ENCODE peak calls at places on chromosomes 3 and 15, in five cellular contexts. One of them, this sample, is unnamed.
A peak's percentile ranks its signal among the peaks of the same experiment; 100 is the strongest.

GRCh38 chr3:190673157-190673556 is 159.3 kb downstream of the IL1RAP start:
- DNase-seq in H1: no peak
- DNase-seq in K562: no peak
- DNase-seq in GM12878: no peak
- DNase-seq in HepG2: no peak
- DNase-seq in this sample: no peak

GRCh38 chr3:11705049-11705448 is 61.3 kb upstream of the VGLL4 start:
- DNase-seq in H1: no peak
- DNase-seq in K562: peak; percentile 53
- DNase-seq in GM12878: no peak
- DNase-seq in HepG2: no peak
- DNase-seq in this sample: no peak

GRCh38 chr3:113659121-113659531 is 37.3 kb downstream of the USF3 start:
- DNase-seq in H1: no peak
- DNase-seq in K562: no peak
- DNase-seq in GM12878: no peak
- DNase-seq in HepG2: no peak
- DNase-seq in this sample: no peak

GRCh38 chr3:72912532-72912931 is 24.7 kb downstream of the GXYLT2 start:
- DNase-seq in H1: no peak
- DNase-seq in K562: no peak
- DNase-seq in GM12878: no peak
- DNase-seq in HepG2: no peak
- DNase-seq in this sample: no peak

GRCh38 chr3:141429371-141430035 is 57.3 kb upstream of the RASA2 start:
- DNase-seq in H1: no peak
- DNase-seq in K562: no peak
- DNase-seq in GM12878: no peak
- DNase-seq in HepG2: no peak
- DNase-seq in this sample: no peak

GRCh38 chr15:34851007-34851406 is 55.7 kb upstream of the ACTC1 start:
- DNase-seq in H1: no peak
- DNase-seq in K562: no peak
- DNase-seq in GM12878: no peak
- DNase-seq in HepG2: no peak
- DNase-seq in this sample: no peak

GRCh38 chr15:56320861-56321260 is 44.4 kb upstream of the TEX9 start:
- DNase-seq in H1: no peak
- DNase-seq in K562: no peak
- DNase-seq in GM12878: no peak
- DNase-seq in HepG2: no peak
- DNase-seq in this sample: no peak

GRCh38 chr3:11211531-11212300 is 57.4 kb downstream of the HRH1 start:
- DNase-seq in H1: no peak
- DNase-seq in K562: no peak
- DNase-seq in GM12878: no peak
- DNase-seq in HepG2: no peak
- DNase-seq in this sample: no peak

GRCh38 chr3:119357190-119357589 is 63.0 kb downstream of the ARHGAP31 start:
- DNase-seq in H1: no peak
- DNase-seq in K562: no peak
- DNase-seq in GM12878: no peak
- DNase-seq in HepG2: no peak
- DNase-seq in this sample: no peak

GRCh38 chr3:160697628-160698382 is 20.8 kb downstream of the ARL14 start:
- DNase-seq in H1: no peak
- DNase-seq in K562: no peak
- DNase-seq in GM12878: no peak
- DNase-seq in HepG2: no peak
- DNase-seq in this sample: no peak

GRCh38 chr15:51223771-51224229 is 114.6 kb downstream of the CYP19A1 start:
- DNase-seq in H1: no peak
- DNase-seq in K562: peak; percentile 14
- DNase-seq in GM12878: no peak
- DNase-seq in HepG2: no peak
- DNase-seq in this sample: no peak

GRCh38 chr3:125207949-125208568 is 4.5 kb downstream of the SLC12A8 start:
- DNase-seq in H1: no peak
- DNase-seq in K562: no peak
- DNase-seq in GM12878: no peak
- DNase-seq in HepG2: no peak
- DNase-seq in this sample: no peak

GRCh38 chr3:129101370-129102138 is 20.1 kb downstream of the RAB43 start:
- DNase-seq in H1: no peak
- DNase-seq in K562: no peak
- DNase-seq in GM12878: no peak
- DNase-seq in HepG2: no peak
- DNase-seq in this sample: no peak

GRCh38 chr3:37348736-37349396 is 174.5 kb upstream of the LRRFIP2 start:
- DNase-seq in H1: no peak
- DNase-seq in K562: no peak
- DNase-seq in GM12878: no peak
- DNase-seq in HepG2: no peak
- DNase-seq in this sample: no peak

GRCh38 chr3:33482126-33482525 is 41.9 kb upstream of the UBP1 start:
- DNase-seq in H1: no peak
- DNase-seq in K562: no peak
- DNase-seq in GM12878: no peak
- DNase-seq in HepG2: peak; percentile 51
- DNase-seq in this sample: no peak

GRCh38 chr3:22189616-22190015 is 438.6 kb upstream of the ZNF385D start:
- DNase-seq in H1: no peak
- DNase-seq in K562: no peak
- DNase-seq in GM12878: no peak
- DNase-seq in HepG2: no peak
- DNase-seq in this sample: no peak

GRCh38 chr15:68658151-68658550 is 79.4 kb downstream of the CORO2B start:
- DNase-seq in H1: no peak
- DNase-seq in K562: no peak
- DNase-seq in GM12878: no peak
- DNase-seq in HepG2: no peak
- DNase-seq in this sample: no peak

GRCh38 chr3:161163297-161163696 is 57.8 kb upstream of the NMD3 start:
- DNase-seq in H1: no peak
- DNase-seq in K562: no peak
- DNase-seq in GM12878: no peak
- DNase-seq in HepG2: peak; percentile 39
- DNase-seq in this sample: no peak

GRCh38 chr3:51937611-51938450 is 3.9 kb downstream of the RRP9 start:
- DNase-seq in H1: no peak
- DNase-seq in K562: no peak
- DNase-seq in GM12878: no peak
- DNase-seq in HepG2: no peak
- DNase-seq in this sample: no peak

GRCh38 chr15:70140543-70141375 is 43.0 kb upstream of the TLE3 start:
- DNase-seq in H1: peak; percentile 64
- DNase-seq in K562: no peak
- DNase-seq in GM12878: no peak
- DNase-seq in HepG2: peak; percentile 94
- DNase-seq in this sample: no peak

GRCh38 chr15:70049701-70050445 is 47.8 kb downstream of the TLE3 start:
- DNase-seq in H1: no peak
- DNase-seq in K562: no peak
- DNase-seq in GM12878: no peak
- DNase-seq in HepG2: no peak
- DNase-seq in this sample: no peak

GRCh38 chr15:49675051-49675450 is 54.2 kb downstream of the DTWD1 start:
- DNase-seq in H1: no peak
- DNase-seq in K562: no peak
- DNase-seq in GM12878: no peak
- DNase-seq in HepG2: peak; percentile 9
- DNase-seq in this sample: no peak

GRCh38 chr3:110420158-110420641 is 651.4 kb upstream of the NECTIN3 start:
- DNase-seq in H1: no peak
- DNase-seq in K562: no peak
- DNase-seq in GM12878: no peak
- DNase-seq in HepG2: no peak
- DNase-seq in this sample: no peak

GRCh38 chr3:43968465-43968864 is 273.2 kb upstream of the TOPAZ1 start:
- DNase-seq in H1: peak; percentile 31
- DNase-seq in K562: no peak
- DNase-seq in GM12878: no peak
- DNase-seq in HepG2: no peak
- DNase-seq in this sample: no peak

GRCh38 chr3:128277378-128278049 is 124.2 kb downstream of the EEFSEC start:
- DNase-seq in H1: no peak
- DNase-seq in K562: no peak
- DNase-seq in GM12878: no peak
- DNase-seq in HepG2: no peak
- DNase-seq in this sample: no peak

GRCh38 chr3:127799476-127800222 is 22.7 kb downstream of the MGLL start:
- DNase-seq in H1: no peak
- DNase-seq in K562: no peak
- DNase-seq in GM12878: no peak
- DNase-seq in HepG2: no peak
- DNase-seq in this sample: no peak

GRCh38 chr3:129558772-129559564 is 16.0 kb downstream of the H1-8 start:
- DNase-seq in H1: peak; percentile 15
- DNase-seq in K562: peak; percentile 32
- DNase-seq in GM12878: no peak
- DNase-seq in HepG2: peak; percentile 74
- DNase-seq in this sample: no peak

GRCh38 chr15:82647835-82648256 is 683 bp upstream of the CPEB1 start:
- DNase-seq in H1: no peak
- DNase-seq in K562: peak; percentile 83
- DNase-seq in GM12878: no peak
- DNase-seq in HepG2: no peak
- DNase-seq in this sample: no peak

GRCh38 chr15:59644757-59645156 is 12.6 kb downstream of the GTF2A2 start:
- DNase-seq in H1: no peak
- DNase-seq in K562: no peak
- DNase-seq in GM12878: no peak
- DNase-seq in HepG2: no peak
- DNase-seq in this sample: no peak

GRCh38 chr3:58111513-58112184 is 99.1 kb downstream of the DNASE1L3 start:
- DNase-seq in H1: no peak
- DNase-seq in K562: no peak
- DNase-seq in GM12878: peak; percentile 50
- DNase-seq in HepG2: peak; percentile 84
- DNase-seq in this sample: peak; percentile 32

GRCh38 chr3:62574499-62574898 is 201.1 kb upstream of the FEZF2 start:
- DNase-seq in H1: no peak
- DNase-seq in K562: no peak
- DNase-seq in GM12878: no peak
- DNase-seq in HepG2: no peak
- DNase-seq in this sample: no peak

GRCh38 chr15:35519536-35520149 is 26.3 kb downstream of the DPH6 start:
- DNase-seq in H1: no peak
- DNase-seq in K562: no peak
- DNase-seq in GM12878: peak; percentile 19
- DNase-seq in HepG2: peak; percentile 45
- DNase-seq in this sample: no peak

GRCh38 chr15:98620020-98620419 is 28.3 kb upstream of the IGF1R start:
- DNase-seq in H1: no peak
- DNase-seq in K562: no peak
- DNase-seq in GM12878: no peak
- DNase-seq in HepG2: no peak
- DNase-seq in this sample: no peak
- TF ChIP-seq TAF1 in H1: no peak
- TF ChIP-seq TAF1 in K562: no peak
- TF ChIP-seq TAF1 in GM12878: no peak
- TF ChIP-seq TAF1 in HepG2: no peak
- TF ChIP-seq TAF1 in this sample: no peak

DNA sequence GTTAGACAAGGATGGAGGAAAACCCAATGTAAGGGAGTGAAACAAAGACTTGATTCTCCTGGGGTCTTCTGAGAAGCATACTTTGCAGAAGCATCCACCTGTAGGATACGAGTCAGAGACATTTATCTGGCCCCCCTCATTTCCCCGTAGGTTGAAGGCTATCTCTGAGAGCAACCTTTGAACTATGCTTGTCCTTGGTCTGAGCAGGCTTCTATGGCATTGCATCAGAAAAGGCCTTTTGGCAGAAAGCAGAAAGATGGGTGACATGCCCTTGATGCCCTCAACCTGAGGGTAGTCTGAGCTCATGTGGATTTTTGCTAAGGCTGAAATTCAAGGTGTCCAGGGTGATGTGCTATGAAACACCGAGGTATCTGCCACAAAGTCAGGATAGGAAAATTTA is 131.6 kb upstream of the SGO1 start:
- DNase-seq in H1: no peak
- DNase-seq in K562: no peak
- DNase-seq in GM12878: no peak
- DNase-seq in HepG2: peak; percentile 28
- DNase-seq in this sample: no peak
- TF ChIP-seq POLR2A in H1: no peak
- TF ChIP-seq POLR2A in K562: no peak
- TF ChIP-seq POLR2A in GM12878: no peak
- TF ChIP-seq POLR2A in HepG2: no peak
- TF ChIP-seq POLR2A in this sample: no peak

GRCh38 chr3:29271501-29271900 is 9.4 kb upstream of the RBMS3 start:
- DNase-seq in H1: no peak
- DNase-seq in K562: no peak
- DNase-seq in GM12878: no peak
- DNase-seq in HepG2: no peak
- DNase-seq in this sample: no peak
- TF ChIP-seq TAF1 in H1: no peak
- TF ChIP-seq TAF1 in K562: no peak
- TF ChIP-seq TAF1 in GM12878: no peak
- TF ChIP-seq TAF1 in HepG2: no peak
- TF ChIP-seq TAF1 in this sample: no peak

DNA sequence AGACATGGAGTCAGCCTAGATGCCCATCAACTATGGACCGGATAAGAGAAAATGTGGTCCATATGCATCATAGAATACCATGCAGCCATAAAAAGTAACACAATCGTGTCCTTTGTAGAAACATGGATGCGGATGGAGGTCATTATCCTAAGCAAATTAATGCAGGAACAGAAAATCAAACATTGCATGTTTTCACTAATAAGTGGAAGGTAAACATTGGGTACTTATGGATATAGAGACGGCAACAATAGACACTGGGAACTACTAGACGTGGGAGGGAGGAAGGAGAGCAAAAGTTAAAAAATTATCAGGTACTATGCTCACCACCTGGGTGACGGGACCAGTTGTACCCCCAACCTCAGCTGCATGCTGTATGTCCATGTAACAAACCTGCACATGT is 2.5 kb downstream of the PLD1 start:
- DNase-seq in H1: no peak
- DNase-seq in K562: no peak
- DNase-seq in GM12878: no peak
- DNase-seq in HepG2: peak; percentile 50
- DNase-seq in this sample: no peak
- TF ChIP-seq POLR2A in H1: no peak
- TF ChIP-seq POLR2A in K562: no peak
- TF ChIP-seq POLR2A in GM12878: no peak
- TF ChIP-seq POLR2A in HepG2: no peak
- TF ChIP-seq POLR2A in this sample: no peak

GRCh38 chr15:88663216-88663615 is 24.4 kb downstream of the ISG20 start:
- DNase-seq in H1: no peak
- DNase-seq in K562: no peak
- DNase-seq in GM12878: no peak
- DNase-seq in HepG2: no peak
- DNase-seq in this sample: no peak
- TF ChIP-seq TAF1 in H1: no peak
- TF ChIP-seq TAF1 in K562: no peak
- TF ChIP-seq TAF1 in GM12878: no peak
- TF ChIP-seq TAF1 in HepG2: no peak
- TF ChIP-seq TAF1 in this sample: no peak

GRCh38 chr3:14948609-14949038 is 1.2 kb downstream of the NR2C2 start:
- DNase-seq in H1: no peak
- DNase-seq in K562: peak; percentile 17
- DNase-seq in GM12878: no peak
- DNase-seq in HepG2: no peak
- DNase-seq in this sample: no peak
- TF ChIP-seq POLR2A in H1: peak; percentile 71
- TF ChIP-seq POLR2A in K562: peak; percentile 71
- TF ChIP-seq POLR2A in GM12878: peak; percentile 70
- TF ChIP-seq POLR2A in HepG2: peak; percentile 38
- TF ChIP-seq POLR2A in this sample: peak; percentile 61

GRCh38 chr3:63763156-63763555 is 55.9 kb upstream of the C3orf49 start:
- DNase-seq in H1: no peak
- DNase-seq in K562: no peak
- DNase-seq in GM12878: no peak
- DNase-seq in HepG2: no peak
- DNase-seq in this sample: no peak
- TF ChIP-seq TAF1 in H1: no peak
- TF ChIP-seq TAF1 in K562: no peak
- TF ChIP-seq TAF1 in GM12878: no peak
- TF ChIP-seq TAF1 in HepG2: no peak
- TF ChIP-seq TAF1 in this sample: no peak

This sample was measured in GM12892.